ENCODE peak calls at places on chromosome 1, in ten cellular contexts. B is mesothelial cell of epicardium; D is stimulated activated CD8-positive, alpha-beta memory T cell treated with anti-CD3 and anti-CD28 coated beads, Interleukin-15, amount 100 ng/mL, for 1 hour; J is pancreas; K is NCI-H146; E is AG09309; F is ovary; Q is Caki2; Y is COR-L47; T is SHP77. X is an unnamed sample.

GRCh38 chr1:185110145-185110544 is 46.6 kb downstream of the TRMT1L start:
- DNase-seq in F (no peak), J (no peak), B (no peak), K (no peak), Y (no peak), T (no peak), E (no peak), Q (no peak), D (no peak), X (no peak)

GRCh38 chr1:47906009-47906432 is 91.2 kb downstream of the TRABD2B start:
- DNase-seq in Y (no peak), J (no peak), D (no peak), Q (peak), T (no peak), E (no peak), K (no peak), B (no peak), F (no peak), X (no peak)

GRCh38 chr1:38990401-38990745 is 703 bp upstream of the AKIRIN1 start:
- DNase-seq in Q (no peak), T (no peak), E (no peak), F (no peak), D (no peak), K (no peak), B (no peak), J (no peak), Y (no peak), X (no peak)

GRCh38 chr1:89081005-89081404 is 16.0 kb upstream of the GBP1 start:
- DNase-seq in Q (no peak), D (no peak), B (no peak), Y (no peak), J (no peak), F (no peak), K (no peak), T (no peak), E (no peak), X (no peak)

GRCh38 chr1:150148834-150149489 is 754 bp upstream of the PLEKHO1 start:
- DNase-seq in Q (no peak), B (no peak), T (no peak), Y (no peak), K (peak), F (no peak), D (no peak), E (no peak), J (no peak), X (no peak)

GRCh38 chr1:244419004-244419403 is 32.7 kb downstream of the ADSS2 start:
- DNase-seq in J (no peak), E (no peak), K (no peak), Y (no peak), T (no peak), Q (no peak), D (no peak), B (no peak), F (no peak), X (no peak)

GRCh38 chr1:228768345-228768717 is 33.1 kb downstream of the RHOU start:
- DNase-seq in Q (no peak), F (no peak), J (no peak), Y (no peak), K (no peak), D (no peak), T (no peak), B (no peak), E (no peak), X (no peak)

GRCh38 chr1:85587846-85588245 is 7.3 kb downstream of the CCN1 start:
- DNase-seq in T (no peak), Q (no peak), J (no peak), D (no peak), B (no peak), F (no peak), Y (no peak), E (no peak), K (no peak), X (no peak)

GRCh38 chr1:32247983-32248889 is 1.2 kb downstream of the FAM167B start:
- DNase-seq in D (peak), Y (peak), J (peak), K (peak), Q (no peak), F (peak), T (peak), B (peak), E (no peak), X (peak)

GRCh38 chr1:234336359-234336758 is 36.9 kb upstream of the COA6 start:
- DNase-seq in Y (no peak), J (no peak), E (no peak), D (no peak), K (no peak), F (no peak), B (no peak), T (no peak), Q (no peak), X (no peak)

GRCh38 chr1:78779831-78780230 is 130.2 kb downstream of the IFI44 start:
- DNase-seq in Q (no peak), F (no peak), Y (no peak), D (no peak), J (no peak), K (no peak), T (no peak), B (no peak), E (no peak), X (no peak)

GRCh38 chr1:52157582-52157981 is 15.7 kb downstream of the ZFYVE9 start:
- DNase-seq in K (no peak), E (no peak), D (no peak), Q (no peak), T (no peak), J (no peak), F (no peak), B (no peak), Y (no peak), X (no peak)

GRCh38 chr1:59714966-59715365 is 99.8 kb upstream of the HOOK1 start:
- DNase-seq in K (no peak), B (no peak), J (no peak), D (no peak), Y (no peak), Q (no peak), F (no peak), T (no peak), E (no peak), X (no peak)

GRCh38 chr1:203402609-203403337 is 51.9 kb upstream of the FMOD start:
- DNase-seq in Y (no peak), Q (no peak), F (peak), T (no peak), E (peak), K (no peak), B (no peak), J (no peak), D (no peak), X (no peak)